ENCODE peak calls at places on chromosomes 7 and 10, in six cellular contexts. One of them, this sample, is unnamed. For H3K4me1 and H3K9me3, the result is how much of the 10 kb centered on the place peaks cover.

GRCh38 chr7:71155236-71155635 is 23.3 kb downstream of the GALNT17 start:
- DNase-seq in esophagus squamous epithelium: no peak
- DNase-seq in neural progenitor cell: no peak
- DNase-seq in right cardiac atrium: no peak
- DNase-seq in RWPE2: no peak
- DNase-seq in neuronal stem cell: no peak
- DNase-seq in this sample: no peak

GRCh38 chr10:122526892-122527291 is 33.7 kb upstream of the DMBT1 start:
- DNase-seq in esophagus squamous epithelium: no peak
- DNase-seq in neural progenitor cell: no peak
- DNase-seq in right cardiac atrium: no peak
- DNase-seq in RWPE2: no peak
- DNase-seq in neuronal stem cell: no peak
- DNase-seq in this sample: no peak

GRCh38 chr10:4022473-4022872 is 237.5 kb upstream of the KLF6 start:
- DNase-seq in esophagus squamous epithelium: no peak
- DNase-seq in neural progenitor cell: no peak
- DNase-seq in right cardiac atrium: no peak
- DNase-seq in RWPE2: no peak
- DNase-seq in neuronal stem cell: no peak
- DNase-seq in this sample: no peak

GRCh38 chr10:4344544-4344994 is 481.4 kb upstream of the AKR1E2 start:
- DNase-seq in esophagus squamous epithelium: no peak
- DNase-seq in neural progenitor cell: no peak
- DNase-seq in right cardiac atrium: peak
- DNase-seq in RWPE2: peak
- DNase-seq in neuronal stem cell: no peak
- DNase-seq in this sample: peak

GRCh38 chr7:110839866-110840265 is 251.1 kb upstream of the LRRN3 start:
- DNase-seq in esophagus squamous epithelium: no peak
- DNase-seq in neural progenitor cell: peak
- DNase-seq in right cardiac atrium: peak
- DNase-seq in RWPE2: no peak
- DNase-seq in neuronal stem cell: no peak
- DNase-seq in this sample: no peak

GRCh38 chr10:71087622-71088021 is 124.7 kb upstream of the UNC5B start:
- DNase-seq in esophagus squamous epithelium: no peak
- DNase-seq in neural progenitor cell: no peak
- DNase-seq in right cardiac atrium: no peak
- DNase-seq in RWPE2: no peak
- DNase-seq in neuronal stem cell: no peak
- DNase-seq in this sample: peak

GRCh38 chr7:46784746-46785145 is 797.2 kb downstream of the TNS3 start:
- DNase-seq in esophagus squamous epithelium: no peak
- DNase-seq in neural progenitor cell: no peak
- DNase-seq in right cardiac atrium: no peak
- DNase-seq in RWPE2: no peak
- DNase-seq in neuronal stem cell: no peak
- DNase-seq in this sample: no peak

GRCh38 chr7:137916980-137917645 is 70.3 kb upstream of the DGKI start:
- DNase-seq in esophagus squamous epithelium: no peak
- DNase-seq in neural progenitor cell: no peak
- DNase-seq in right cardiac atrium: no peak
- DNase-seq in RWPE2: no peak
- DNase-seq in neuronal stem cell: no peak
- DNase-seq in this sample: no peak

GRCh38 chr10:60646966-60647796 is 131.1 kb upstream of the CDK1 start:
- DNase-seq in esophagus squamous epithelium: no peak
- DNase-seq in neural progenitor cell: peak
- DNase-seq in right cardiac atrium: no peak
- DNase-seq in RWPE2: no peak
- DNase-seq in neuronal stem cell: peak
- DNase-seq in this sample: no peak

GRCh38 chr7:50791921-50792341 is 9.2 kb upstream of the GRB10 start:
- DNase-seq in esophagus squamous epithelium: no peak
- DNase-seq in neural progenitor cell: peak
- DNase-seq in right cardiac atrium: no peak
- DNase-seq in RWPE2: no peak
- DNase-seq in neuronal stem cell: no peak
- DNase-seq in this sample: no peak

GRCh38 chr10:102502029-102502336 is 529 bp downstream of the ACTR1A start:
- DNase-seq in esophagus squamous epithelium: peak
- DNase-seq in neural progenitor cell: peak
- DNase-seq in right cardiac atrium: peak
- DNase-seq in RWPE2: peak
- DNase-seq in neuronal stem cell: peak
- DNase-seq in this sample: peak
- H3K4me1 ChIP-seq in esophagus squamous epithelium: under half
- H3K4me1 ChIP-seq in neural progenitor cell: under half
- H3K4me1 ChIP-seq in right cardiac atrium: under half
- H3K4me1 ChIP-seq in RWPE2: under half
- H3K4me1 ChIP-seq in neuronal stem cell: under half
- H3K4me1 ChIP-seq in this sample: under half

GRCh38 chr7:73530800-73531199 is 8.7 kb upstream of the BAZ1B start:
- DNase-seq in esophagus squamous epithelium: no peak
- DNase-seq in neural progenitor cell: no peak
- DNase-seq in right cardiac atrium: no peak
- DNase-seq in RWPE2: no peak
- DNase-seq in neuronal stem cell: no peak
- DNase-seq in this sample: no peak

GRCh38 chr7:73528204-73528603 is 6.1 kb upstream of the BAZ1B start:
- DNase-seq in esophagus squamous epithelium: no peak
- DNase-seq in neural progenitor cell: no peak
- DNase-seq in right cardiac atrium: no peak
- DNase-seq in RWPE2: no peak
- DNase-seq in neuronal stem cell: no peak
- DNase-seq in this sample: no peak

GRCh38 chr7:73532224-73532623 is 10.1 kb upstream of the BAZ1B start:
- DNase-seq in esophagus squamous epithelium: no peak
- DNase-seq in neural progenitor cell: no peak
- DNase-seq in right cardiac atrium: no peak
- DNase-seq in RWPE2: no peak
- DNase-seq in neuronal stem cell: no peak
- DNase-seq in this sample: no peak

GRCh38 chr7:73522081-73522818 is at the start of gene BAZ1B:
- DNase-seq in esophagus squamous epithelium: peak
- DNase-seq in neural progenitor cell: peak
- DNase-seq in right cardiac atrium: peak
- DNase-seq in RWPE2: peak
- DNase-seq in neuronal stem cell: peak
- DNase-seq in this sample: peak

GRCh38 chr7:73526892-73527821 is 5.1 kb upstream of the BAZ1B start:
- DNase-seq in esophagus squamous epithelium: no peak
- DNase-seq in neural progenitor cell: peak
- DNase-seq in right cardiac atrium: no peak
- DNase-seq in RWPE2: no peak
- DNase-seq in neuronal stem cell: no peak
- DNase-seq in this sample: no peak
- H3K9me3 ChIP-seq in esophagus squamous epithelium: under half
- H3K9me3 ChIP-seq in neural progenitor cell: under half
- H3K9me3 ChIP-seq in right cardiac atrium: under half
- H3K9me3 ChIP-seq in RWPE2: under half
- H3K9me3 ChIP-seq in neuronal stem cell: under half
- H3K9me3 ChIP-seq in this sample: under half

GRCh38 chr10:125020871-125021270 is 78.9 kb downstream of the ZRANB1 start:
- DNase-seq in esophagus squamous epithelium: no peak
- DNase-seq in neural progenitor cell: no peak
- DNase-seq in right cardiac atrium: no peak
- DNase-seq in RWPE2: no peak
- DNase-seq in neuronal stem cell: no peak
- DNase-seq in this sample: no peak
- H3K4me1 ChIP-seq in esophagus squamous epithelium: under half
- H3K4me1 ChIP-seq in neural progenitor cell: under half
- H3K4me1 ChIP-seq in right cardiac atrium: under half
- H3K4me1 ChIP-seq in RWPE2: under half
- H3K4me1 ChIP-seq in neuronal stem cell: under half
- H3K4me1 ChIP-seq in this sample: under half

GRCh38 chr7:157976406-157976805 is 611.2 kb downstream of the PTPRN2 start:
- DNase-seq in esophagus squamous epithelium: no peak
- DNase-seq in neural progenitor cell: no peak
- DNase-seq in right cardiac atrium: no peak
- DNase-seq in RWPE2: peak
- DNase-seq in neuronal stem cell: no peak
- DNase-seq in this sample: peak

GRCh38 chr7:157975401-157976372 is 611.9 kb downstream of the PTPRN2 start:
- DNase-seq in esophagus squamous epithelium: no peak
- DNase-seq in neural progenitor cell: no peak
- DNase-seq in right cardiac atrium: no peak
- DNase-seq in RWPE2: peak
- DNase-seq in neuronal stem cell: no peak
- DNase-seq in this sample: peak

GRCh38 chr7:157977717-157978470 is 609.7 kb downstream of the PTPRN2 start:
- DNase-seq in esophagus squamous epithelium: no peak
- DNase-seq in neural progenitor cell: no peak
- DNase-seq in right cardiac atrium: no peak
- DNase-seq in RWPE2: peak
- DNase-seq in neuronal stem cell: no peak
- DNase-seq in this sample: peak

GRCh38 chr7:157978766-157979165 is 608.9 kb downstream of the PTPRN2 start:
- DNase-seq in esophagus squamous epithelium: no peak
- DNase-seq in neural progenitor cell: no peak
- DNase-seq in right cardiac atrium: no peak
- DNase-seq in RWPE2: peak
- DNase-seq in neuronal stem cell: no peak
- DNase-seq in this sample: peak

DNA sequence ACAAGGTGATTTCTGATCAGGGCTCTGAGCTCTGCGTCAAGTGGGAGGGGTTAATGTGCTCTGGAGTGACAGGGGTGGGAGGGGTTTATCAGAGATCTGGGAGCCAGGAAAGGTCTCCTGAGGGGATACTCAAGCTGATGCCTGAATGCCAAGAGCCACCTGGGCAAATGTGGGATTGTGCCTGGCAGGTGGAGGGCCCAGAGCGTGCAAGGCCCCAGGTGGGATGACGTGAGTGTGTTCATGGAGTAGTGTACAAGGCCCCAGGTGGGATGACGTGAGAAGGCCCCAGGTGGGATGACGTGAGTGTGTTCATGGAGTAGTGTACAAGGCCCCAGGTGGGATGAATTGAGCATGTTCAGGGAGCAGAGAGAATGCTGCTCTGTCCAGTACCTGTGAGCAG is 610.3 kb downstream of the PTPRN2 start:
- DNase-seq in esophagus squamous epithelium: no peak
- DNase-seq in neural progenitor cell: no peak
- DNase-seq in right cardiac atrium: no peak
- DNase-seq in RWPE2: peak
- DNase-seq in neuronal stem cell: no peak
- DNase-seq in this sample: peak
- H3K9me3 ChIP-seq in esophagus squamous epithelium: under half
- H3K9me3 ChIP-seq in neural progenitor cell: under half
- H3K9me3 ChIP-seq in right cardiac atrium: under half
- H3K9me3 ChIP-seq in RWPE2: under half
- H3K9me3 ChIP-seq in neuronal stem cell: under half
- H3K9me3 ChIP-seq in this sample: under half

GRCh38 chr10:36583690-36584089 is 541.7 kb upstream of the ANKRD30A start:
- DNase-seq in esophagus squamous epithelium: no peak
- DNase-seq in neural progenitor cell: no peak
- DNase-seq in right cardiac atrium: no peak
- DNase-seq in RWPE2: no peak
- DNase-seq in neuronal stem cell: no peak
- DNase-seq in this sample: no peak
- H3K4me1 ChIP-seq in esophagus squamous epithelium: under half
- H3K4me1 ChIP-seq in neural progenitor cell: under half
- H3K4me1 ChIP-seq in right cardiac atrium: under half
- H3K4me1 ChIP-seq in RWPE2: under half
- H3K4me1 ChIP-seq in neuronal stem cell: under half
- H3K4me1 ChIP-seq in this sample: under half

DNA sequence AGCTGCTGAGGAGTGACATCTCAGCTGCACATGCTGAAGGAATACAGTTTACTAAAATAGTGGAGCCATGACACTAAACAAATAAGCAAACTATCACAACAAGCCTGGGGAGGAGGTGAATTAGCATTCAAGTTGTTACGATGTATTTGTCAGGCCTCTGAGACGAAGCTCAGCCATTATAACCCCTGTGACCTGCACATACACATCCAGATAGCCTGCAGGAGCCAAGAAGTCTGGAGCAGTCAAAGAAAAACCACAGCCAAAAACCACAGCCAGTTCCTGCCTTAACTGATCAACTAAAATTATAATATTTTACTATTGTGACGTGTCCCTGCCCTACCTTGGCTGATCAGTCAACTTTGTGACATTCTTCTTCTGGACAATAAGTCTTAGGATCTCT is 68.6 kb downstream of the NSUN6 start:
- DNase-seq in esophagus squamous epithelium: no peak
- DNase-seq in neural progenitor cell: no peak
- DNase-seq in right cardiac atrium: no peak
- DNase-seq in RWPE2: no peak
- DNase-seq in neuronal stem cell: no peak
- DNase-seq in this sample: no peak
- H3K9me3 ChIP-seq in esophagus squamous epithelium: under half
- H3K9me3 ChIP-seq in neural progenitor cell: under half
- H3K9me3 ChIP-seq in right cardiac atrium: under half
- H3K9me3 ChIP-seq in RWPE2: under half
- H3K9me3 ChIP-seq in neuronal stem cell: under half
- H3K9me3 ChIP-seq in this sample: under half

This sample was measured in upper lobe of right lung.